ENCODE peak calls at places on chromosomes 1 and 21, in seven cellular contexts. D is heart left ventricle; G is tibial artery; S is cardiac muscle cell; F is H1; Q is body of pancreas; R is CD8-positive, alpha-beta T cell. Y is an unnamed sample.

GRCh38 chr21:35705888-35706287 is 354.4 kb downstream of the SETD4 start:
- DNase-seq in S (no peak), F (no peak), R (no peak), Q (peak; percentile 21), D (no peak), G (no peak), Y (no peak)

GRCh38 chr21:35226302-35226701 is 177.2 kb upstream of the RUNX1 start:
- DNase-seq in G (no peak), D (no peak), R (no peak), Q (no peak), F (no peak), S (peak; percentile 39), Y (no peak)

GRCh38 chr21:44397431-44398031 is 44.1 kb downstream of the TRPM2 start:
- DNase-seq in Q (no peak), D (no peak), S (no peak), R (no peak), G (no peak), F (no peak), Y (no peak)

GRCh38 chr1:30422251-30422650 is 301.1 kb downstream of the MATN1 start:
- DNase-seq in S (no peak), Q (no peak), D (no peak), F (no peak), G (peak; percentile 37), R (no peak), Y (no peak)

GRCh38 chr1:23899070-23899469 is 14.1 kb downstream of the CNR2 start:
- DNase-seq in Q (no peak), D (no peak), R (no peak), S (no peak), F (no peak), G (no peak), Y (no peak)

GRCh38 chr1:201396859-201397464 is 2.2 kb downstream of the LAD1 start:
- DNase-seq in F (no peak), S (no peak), Q (peak; percentile 91), G (no peak), D (no peak), R (no peak), Y (no peak)

GRCh38 chr1:153566414-153567371 is 1.0 kb upstream of the S100A2 start:
- DNase-seq in Q (peak; percentile 85), R (peak; percentile 38), D (peak; percentile 95), F (peak; percentile 90), G (peak; percentile 99), S (peak; percentile 49), Y (peak; percentile 74)

GRCh38 chr21:42666918-42667317 is 13.5 kb downstream of the PDE9A start:
- DNase-seq in S (no peak), F (no peak), G (no peak), Q (no peak), D (no peak), R (no peak), Y (no peak)

GRCh38 chr1:46512135-46512791 is 22.6 kb downstream of the DMBX1 start:
- DNase-seq in R (no peak), Q (no peak), F (no peak), G (no peak), D (peak; percentile 2), S (no peak), Y (no peak)

GRCh38 chr1:67987046-67987799 is 63.2 kb downstream of the DIRAS3 start:
- DNase-seq in D (no peak), S (no peak), G (no peak), F (no peak), Q (no peak), R (no peak), Y (no peak)

GRCh38 chr21:44498965-44499560 is 40.9 kb downstream of the KRTAP10-1 start:
- DNase-seq in Q (no peak), D (no peak), S (no peak), F (no peak), G (no peak), R (no peak), Y (no peak)

GRCh38 chr1:35947547-35947946 is 16.6 kb downstream of the AGO3 start:
- DNase-seq in S (no peak), Q (no peak), D (no peak), F (no peak), G (no peak), R (no peak), Y (no peak)

GRCh38 chr1:59903136-59903754 is 23.3 kb downstream of the CYP2J2 start:
- DNase-seq in D (no peak), G (no peak), R (no peak), S (peak; percentile 40), Q (peak; percentile 61), F (no peak), Y (no peak)

GRCh38 chr1:119873166-119874025 is 22.9 kb downstream of the ADAM30 start:
- DNase-seq in D (no peak), R (no peak), Q (no peak), F (no peak), S (peak; percentile 47), G (no peak), Y (no peak)

GRCh38 chr1:85818371-85818770 is 110.1 kb upstream of the ZNHIT6 start:
- DNase-seq in G (no peak), F (no peak), S (no peak), D (no peak), Q (peak; percentile 15), R (no peak), Y (no peak)

GRCh38 chr1:226531360-226532093 is 17.0 kb upstream of the STUM start:
- DNase-seq in G (no peak), S (no peak), D (no peak), R (no peak), F (no peak), Q (no peak), Y (no peak)

GRCh38 chr21:44946254-44947041 is 6.6 kb downstream of the SLX9 start:
- DNase-seq in G (peak; percentile 66), Q (no peak), S (no peak), D (no peak), F (no peak), R (no peak), Y (no peak)

GRCh38 chr1:14835725-14836124 is 237.2 kb downstream of the KAZN start:
- DNase-seq in F (no peak), D (no peak), Q (no peak), S (no peak), R (no peak), G (no peak), Y (no peak)

GRCh38 chr1:30265127-30266070 is 458.0 kb downstream of the MATN1 start:
- DNase-seq in D (no peak), R (no peak), S (no peak), F (no peak), G (no peak), Q (no peak), Y (no peak)

GRCh38 chr1:108079550-108079949 is 114.6 kb upstream of the VAV3 start:
- DNase-seq in Q (no peak), D (no peak), F (no peak), R (peak; percentile 6), G (no peak), S (peak; percentile 68), Y (no peak)

GRCh38 chr1:34591751-34592629 is 162.9 kb upstream of the GJB5 start:
- DNase-seq in D (no peak), F (no peak), Q (no peak), S (no peak), R (no peak), G (no peak), Y (no peak)

GRCh38 chr1:66464802-66465201 is 69.2 kb upstream of the SGIP1 start:
- DNase-seq in S (no peak), R (no peak), D (no peak), F (no peak), G (no peak), Q (no peak), Y (no peak)

GRCh38 chr1:108865316-108865910 is 8.5 kb upstream of the AKNAD1 start:
- DNase-seq in D (no peak), S (no peak), R (no peak), G (no peak), Q (no peak), F (no peak), Y (no peak)

GRCh38 chr1:3807769-3808168 is 11.5 kb upstream of the LRRC47 start:
- DNase-seq in D (no peak), Q (no peak), F (no peak), R (no peak), G (no peak), S (no peak), Y (no peak)

GRCh38 chr1:24575905-24576587 is 20.2 kb downstream of the NCMAP start:
- DNase-seq in D (no peak), R (no peak), F (no peak), G (no peak), Q (peak; percentile 37), S (no peak), Y (no peak)

GRCh38 chr1:37556712-37557196 is at the start of gene DNALI1:
- DNase-seq in S (peak; percentile 95), G (peak; percentile 92), D (peak; percentile 84), R (no peak), Q (peak; percentile 97), F (peak; percentile 70), Y (peak; percentile 68)

GRCh38 chr1:201184734-201185453 is 5.7 kb upstream of the IGFN1 start:
- DNase-seq in F (no peak), S (peak; percentile 81), Q (peak; percentile 64), D (peak; percentile 50), G (no peak), R (no peak), Y (no peak)

GRCh38 chr1:180912801-180913616 is at the start of gene KIAA1614:
- DNase-seq in S (peak; percentile 39), R (no peak), F (no peak), G (peak; percentile 73), D (peak; percentile 67), Q (peak; percentile 26), Y (no peak)

GRCh38 chr1:92259350-92259749 is 39.4 kb downstream of the GLMN start:
- DNase-seq in Q (no peak), F (no peak), G (no peak), D (no peak), S (no peak), R (no peak), Y (no peak)

DNA sequence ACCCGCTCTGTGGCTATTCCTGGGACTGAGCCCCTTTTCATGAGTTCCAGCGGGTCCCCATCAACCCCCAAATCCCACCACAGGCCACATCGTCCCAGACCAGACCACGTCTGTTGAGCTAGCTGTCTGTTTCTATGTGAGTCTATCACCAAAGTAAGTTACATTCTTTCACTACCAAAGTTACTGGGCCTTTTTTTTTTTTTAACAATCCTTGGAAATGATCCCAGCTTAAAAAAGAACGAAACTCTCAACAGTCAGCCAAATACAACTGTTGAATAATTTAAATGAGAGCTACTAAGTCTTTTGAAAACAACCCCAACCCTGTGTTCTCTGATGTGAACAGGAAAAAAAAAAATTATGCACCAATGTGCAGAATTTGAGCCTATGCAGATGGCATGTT is 134.0 kb upstream of the ETS2 start:
- DNase-seq in D (no peak), R (no peak), S (no peak), G (no peak), Q (no peak), F (no peak), Y (no peak)
- H3K36me3 ChIP-seq in D (no peaks in the 10 kb centered on the region), R (no peaks in the 10 kb centered on the region), S (no peaks in the 10 kb centered on the region), G (no peaks in the 10 kb centered on the region), Q (no peaks in the 10 kb centered on the region), F (no peaks in the 10 kb centered on the region), Y (no peaks in the 10 kb centered on the region)

GRCh38 chr1:233442392-233442791 is 114.9 kb downstream of the MAP3K21 start:
- DNase-seq in G (no peak), S (no peak), R (no peak), Q (no peak), F (no peak), D (no peak), Y (no peak)
- H3K36me3 ChIP-seq in G (no peaks in the 10 kb centered on the region), S (no peaks in the 10 kb centered on the region), R (no peaks in the 10 kb centered on the region), Q (no peaks in the 10 kb centered on the region), F (no peaks in the 10 kb centered on the region), D (no peaks in the 10 kb centered on the region), Y (no peaks in the 10 kb centered on the region)

GRCh38 chr1:11248169-11248568 is 14.2 kb downstream of the MTOR start:
- DNase-seq in Q (no peak), S (peak; percentile 9), F (no peak), D (no peak), R (no peak), G (no peak), Y (no peak)
- H3K36me3 ChIP-seq in Q (peaks cover 5% of the 10 kb centered on the region), S (peaks cover 53% of the 10 kb centered on the region), F (peaks cover 64% of the 10 kb centered on the region), D (peaks cover 87% of the 10 kb centered on the region), R (peaks cover 40% of the 10 kb centered on the region), G (peaks cover 88% of the 10 kb centered on the region), Y (peaks cover 28% of the 10 kb centered on the region)

GRCh38 chr1:11116318-11116717 is 16.6 kb upstream of the EXOSC10 start:
- DNase-seq in Q (no peak), D (no peak), G (no peak), F (no peak), R (no peak), S (no peak), Y (no peak)
- H3K36me3 ChIP-seq in Q (no peaks in the 10 kb centered on the region), D (peaks cover 98% of the 10 kb centered on the region), G (peaks cover 95% of the 10 kb centered on the region), F (peaks cover 59% of the 10 kb centered on the region), R (peaks cover 48% of the 10 kb centered on the region), S (peaks cover 43% of the 10 kb centered on the region), Y (peaks cover 20% of the 10 kb centered on the region)